ENCODE peak calls at places on chromosomes 16 and 17, in nine cellular contexts. I is NCI-H1436 treated with DMSO at 0.1 percent for 48 hours; G is GM04504; V is AG09309; Q is activated T-cell treated with anti-CD3 and anti-CD28 coated beads, Interleukin-2, amount 50 U/mL, for 24 hours; T is NCI-H1092; D is iPS-NIHi11; M is uterus; S is CD4-positive, alpha-beta T cell. P is an unnamed sample.
A peak's percentile ranks its signal among the peaks of the same experiment; 100 is the strongest.

GRCh38 chr17:67467500-67468481 is 90.7 kb downstream of the PITPNC1 start:
- DNase-seq in I (no peak), G (no peak), V (no peak), Q (no peak), T (no peak), D (no peak), M (no peak), S (no peak), P (peak; percentile 51)

GRCh38 chr16:7998789-7999453 is 591.4 kb downstream of the TMEM114 start:
- DNase-seq in I (no peak), G (no peak), V (no peak), Q (no peak), T (no peak), D (no peak), M (no peak), S (no peak), P (no peak)

GRCh38 chr16:53773150-53773846 is 69.3 kb downstream of the FTO start:
- DNase-seq in I (peak; percentile 31), G (peak; percentile 49), V (no peak), Q (no peak), T (peak; percentile 32), D (peak; percentile 55), M (peak; percentile 24), S (no peak), P (peak; percentile 88)

GRCh38 chr16:56341656-56342397 is 83.5 kb downstream of the AMFR start:
- DNase-seq in I (no peak), G (no peak), V (no peak), Q (no peak), T (no peak), D (no peak), M (no peak), S (no peak), P (no peak)

GRCh38 chr17:40552806-40553693 is 12.2 kb downstream of the CCR7 start:
- DNase-seq in I (no peak), G (no peak), V (no peak), Q (peak; percentile 48), T (no peak), D (no peak), M (peak; percentile 19), S (peak; percentile 1), P (no peak)

GRCh38 chr16:13042291-13042690 is 140.9 kb downstream of the SHISA9 start:
- DNase-seq in I (no peak), G (no peak), V (no peak), Q (no peak), T (no peak), D (no peak), M (no peak), S (no peak), P (no peak)

GRCh38 chr16:4574919-4575705 is 19.0 kb downstream of the C16orf96 start:
- DNase-seq in I (no peak), G (no peak), V (no peak), Q (no peak), T (no peak), D (no peak), M (no peak), S (no peak), P (peak; percentile 35)

GRCh38 chr16:19130852-19131808 is 17.4 kb downstream of the ITPRIPL2 start:
- DNase-seq in I (no peak), G (peak; percentile 56), V (no peak), Q (no peak), T (no peak), D (peak; percentile 49), M (no peak), S (no peak), P (peak; percentile 87)

GRCh38 chr17:4949321-4950074 is 1.2 kb upstream of the PFN1 start:
- DNase-seq in I (no peak), G (no peak), V (no peak), Q (peak; percentile 88), T (no peak), D (peak; percentile 56), M (peak; percentile 85), S (peak; percentile 65), P (peak; percentile 80)

GRCh38 chr16:11583889-11584565 is 2.7 kb downstream of the LITAF start:
- DNase-seq in I (no peak), G (no peak), V (no peak), Q (no peak), T (no peak), D (no peak), M (no peak), S (no peak), P (peak; percentile 43)

GRCh38 chr16:66486773-66487579 is 59.9 kb downstream of the BEAN1 start:
- DNase-seq in I (no peak), G (peak; percentile 25), V (no peak), Q (no peak), T (no peak), D (no peak), M (peak; percentile 11), S (no peak), P (no peak)

GRCh38 chr17:73432624-73433190 is 120.9 kb upstream of the CDC42EP4 start:
- DNase-seq in I (no peak), G (no peak), V (no peak), Q (no peak), T (no peak), D (no peak), M (no peak), S (no peak), P (no peak)

GRCh38 chr17:16304832-16305231 is 48.4 kb downstream of the CENPV start:
- DNase-seq in I (no peak), G (no peak), V (no peak), Q (no peak), T (no peak), D (peak; percentile 39), M (no peak), S (no peak), P (peak; percentile 65)

GRCh38 chr17:60743812-60744211 is 66.2 kb downstream of the BCAS3 start:
- DNase-seq in I (no peak), G (peak; percentile 10), V (no peak), Q (no peak), T (no peak), D (peak; percentile 26), M (no peak), S (no peak), P (no peak)

GRCh38 chr16:87461466-87461975 is 31.3 kb downstream of the ZCCHC14 start:
- DNase-seq in I (peak; percentile 34), G (no peak), V (no peak), Q (no peak), T (peak; percentile 27), D (peak; percentile 96), M (peak; percentile 40), S (peak; percentile 9), P (no peak)

GRCh38 chr17:56680676-56681075 is 87.2 kb downstream of the NOG start:
- DNase-seq in I (no peak), G (no peak), V (no peak), Q (no peak), T (no peak), D (no peak), M (no peak), S (no peak), P (no peak)

GRCh38 chr16:23327836-23328235 is 25.7 kb downstream of the SCNN1B start:
- DNase-seq in I (no peak), G (no peak), V (no peak), Q (no peak), T (no peak), D (no peak), M (no peak), S (no peak), P (no peak)

GRCh38 chr17:12133183-12133582 is 112.5 kb downstream of the MAP2K4 start:
- DNase-seq in I (no peak), G (no peak), V (peak; percentile 23), Q (no peak), T (no peak), D (no peak), M (no peak), S (no peak), P (no peak)

GRCh38 chr17:17783121-17783824 is 53.5 kb downstream of the SREBF1 start:
- DNase-seq in I (peak; percentile 67), G (no peak), V (no peak), Q (peak; percentile 66), T (peak; percentile 47), D (peak; percentile 65), M (peak; percentile 73), S (peak; percentile 49), P (peak; percentile 78)

GRCh38 chr16:31214705-31215286 is 877 bp downstream of the TRIM72 start:
- DNase-seq in I (no peak), G (no peak), V (no peak), Q (no peak), T (no peak), D (peak; percentile 79), M (no peak), S (no peak), P (no peak)

GRCh38 chr16:89093602-89094251 is at the start of gene ACSF3:
- DNase-seq in I (no peak), G (peak; percentile 18), V (peak; percentile 3), Q (peak; percentile 87), T (peak; percentile 35), D (peak; percentile 93), M (peak; percentile 24), S (peak; percentile 57), P (peak; percentile 79)

GRCh38 chr16:11977206-11978041 is 890 bp downstream of the SNX29 start:
- DNase-seq in I (no peak), G (peak; percentile 73), V (peak; percentile 72), Q (no peak), T (no peak), D (no peak), M (peak; percentile 66), S (no peak), P (no peak)

GRCh38 chr16:88650749-88651275 is at the start of gene CYBA:
- DNase-seq in I (no peak), G (no peak), V (no peak), Q (peak; percentile 90), T (no peak), D (peak; percentile 94), M (no peak), S (peak; percentile 77), P (peak; percentile 92)

GRCh38 chr16:28288117-28288516 is 4.2 kb upstream of the SBK1 start:
- DNase-seq in I (no peak), G (no peak), V (no peak), Q (no peak), T (no peak), D (no peak), M (no peak), S (no peak), P (no peak)

GRCh38 chr17:28575126-28575795 is 1.4 kb downstream of the ALDOC start:
- DNase-seq in I (no peak), G (no peak), V (no peak), Q (no peak), T (no peak), D (no peak), M (no peak), S (no peak), P (no peak)

GRCh38 chr17:56762988-56763387 is 70.7 kb downstream of the C17orf67 start:
- DNase-seq in I (no peak), G (no peak), V (no peak), Q (no peak), T (no peak), D (no peak), M (no peak), S (no peak), P (no peak)

GRCh38 chr16:24129412-24129918 is 126.7 kb upstream of the CACNG3 start:
- DNase-seq in I (no peak), G (no peak), V (no peak), Q (no peak), T (no peak), D (no peak), M (no peak), S (no peak), P (no peak)

GRCh38 chr17:44543213-44543904 is 13.9 kb upstream of the FZD2 start:
- DNase-seq in I (no peak), G (peak; percentile 77), V (peak; percentile 77), Q (no peak), T (no peak), D (peak; percentile 81), M (no peak), S (no peak), P (no peak)

GRCh38 chr17:40307691-40308289 is 1.2 kb upstream of the RARA start:
- DNase-seq in I (no peak), G (no peak), V (no peak), Q (peak; percentile 32), T (no peak), D (no peak), M (no peak), S (no peak), P (peak; percentile 42)

GRCh38 chr17:55930291-55930809 is 179.5 kb downstream of the PCTP start:
- DNase-seq in I (no peak), G (no peak), V (no peak), Q (no peak), T (no peak), D (no peak), M (no peak), S (no peak), P (no peak)

P was measured in NB4.